ENCODE peak calls at places on chromosomes 5 and 9, in nine cellular contexts. M is stimulated activated CD4-positive, alpha-beta T cell treated with anti-CD3 and anti-CD28 coated beads, Interleukin-1b, Interleukin-23, amount 100 ng/mL, for 48 hours; O is fibroblast of mammary gland; B is hippocampal formation; H is ACHN; J is OCI-LY7; L is pulmonary artery endothelial cell; U is Caki2; Y is putamen. R is an unnamed sample.
A peak's percentile ranks its signal among the peaks of the same experiment; 100 is the strongest.

GRCh38 chr5:24623018-24623417 is 21.8 kb downstream of the CDH10 start:
- DNase-seq in M (no peak), Y (no peak), J (no peak), O (no peak), U (no peak), B (no peak), H (no peak), L (no peak), R (no peak)

GRCh38 chr9:16333697-16334096 is 536.8 kb downstream of the BNC2 start:
- DNase-seq in H (no peak), L (no peak), Y (no peak), M (no peak), J (no peak), U (no peak), O (peak; percentile 54), B (no peak), R (no peak)

GRCh38 chr5:143229426-143229895 is 174.0 kb downstream of the NR3C1 start:
- DNase-seq in O (no peak), L (no peak), B (no peak), U (no peak), M (no peak), Y (no peak), J (peak; percentile 62), H (no peak), R (no peak)

GRCh38 chr9:20740929-20741582 is 57.0 kb downstream of the FOCAD start:
- DNase-seq in H (no peak), L (no peak), O (no peak), M (no peak), J (no peak), U (no peak), B (no peak), Y (no peak), R (no peak)

GRCh38 chr5:95406426-95407093 is 15.4 kb downstream of the FAM81B start:
- DNase-seq in U (no peak), H (no peak), L (no peak), M (no peak), J (no peak), O (peak; percentile 68), B (no peak), Y (no peak), R (peak; percentile 36)

GRCh38 chr9:132142883-132143282 is 19.0 kb upstream of the NTNG2 start:
- DNase-seq in Y (no peak), U (no peak), O (no peak), L (no peak), J (no peak), H (no peak), B (no peak), M (no peak), R (no peak)

GRCh38 chr5:155886311-155887031 is 440.5 kb upstream of the SGCD start:
- DNase-seq in B (no peak), M (no peak), U (no peak), Y (no peak), J (no peak), O (no peak), L (no peak), H (no peak), R (no peak)

GRCh38 chr9:120894404-120895226 is 17.6 kb upstream of the PHF19 start:
- DNase-seq in J (no peak), B (no peak), O (peak; percentile 28), M (no peak), H (no peak), L (no peak), U (no peak), Y (no peak), R (no peak)

GRCh38 chr5:135107986-135108385 is 74.0 kb upstream of the PITX1 start:
- DNase-seq in J (no peak), U (no peak), O (no peak), H (no peak), M (no peak), L (no peak), Y (no peak), B (no peak), R (no peak)

GRCh38 chr5:143456952-143457547 is 53.6 kb upstream of the NR3C1 start:
- DNase-seq in L (no peak), J (no peak), B (no peak), U (peak; percentile 20), Y (no peak), H (peak; percentile 62), O (peak; percentile 91), M (no peak), R (peak; percentile 13)

GRCh38 chr9:90925581-90926257 is 124.1 kb downstream of the SYK start:
- DNase-seq in J (no peak), U (peak; percentile 40), L (peak; percentile 24), O (peak; percentile 84), H (peak; percentile 57), B (no peak), Y (no peak), M (no peak), R (no peak)

GRCh38 chr9:102779341-102779740 is 215.8 kb upstream of the CYLC2 start:
- DNase-seq in O (peak; percentile 1), Y (no peak), H (no peak), U (no peak), J (no peak), M (no peak), B (no peak), L (no peak), R (no peak)

GRCh38 chr9:91422832-91423711 is 560 bp downstream of the NFIL3 start:
- DNase-seq in L (no peak), U (peak; percentile 70), J (peak; percentile 76), Y (peak; percentile 71), M (peak; percentile 62), B (peak; percentile 40), H (peak; percentile 70), O (peak; percentile 90), R (peak; percentile 80)

GRCh38 chr5:148615644-148616283 is 38.6 kb downstream of the HTR4 start:
- DNase-seq in L (no peak), O (peak; percentile 16), J (no peak), B (no peak), H (no peak), U (no peak), Y (no peak), M (no peak), R (no peak)

GRCh38 chr5:43855418-43855817 is 252.4 kb downstream of the NNT start:
- DNase-seq in B (no peak), Y (no peak), H (no peak), J (no peak), M (no peak), U (no peak), L (no peak), O (no peak), R (no peak)

GRCh38 chr5:1936901-1937300 is 54.2 kb upstream of the IRX4 start:
- DNase-seq in J (no peak), Y (no peak), B (no peak), H (no peak), M (no peak), O (no peak), U (no peak), L (no peak), R (no peak)

GRCh38 chr5:83509535-83509934 is 38.0 kb downstream of the VCAN start:
- DNase-seq in B (no peak), U (peak; percentile 81), Y (no peak), J (no peak), L (peak; percentile 98), H (peak; percentile 39), O (peak; percentile 46), M (no peak), R (peak; percentile 65)

GRCh38 chr9:16314476-16314875 is 556.0 kb downstream of the BNC2 start:
- DNase-seq in J (no peak), B (no peak), L (no peak), Y (no peak), U (no peak), M (no peak), O (no peak), H (no peak), R (no peak)

GRCh38 chr9:133102190-133103021 is 18.6 kb downstream of the RALGDS start:
- DNase-seq in M (no peak), O (no peak), B (no peak), L (no peak), Y (no peak), U (no peak), J (no peak), H (no peak), R (no peak)

GRCh38 chr5:42992035-42992570 is 48.0 kb downstream of the ANXA2R start:
- DNase-seq in O (peak; percentile 84), J (no peak), M (peak; percentile 74), B (peak; percentile 54), Y (peak; percentile 21), H (no peak), L (peak; percentile 67), U (no peak), R (peak; percentile 89)

GRCh38 chr5:180456792-180457191 is 37.4 kb upstream of the CNOT6 start:
- DNase-seq in M (no peak), U (no peak), Y (no peak), O (no peak), J (no peak), L (no peak), B (no peak), H (no peak), R (no peak)

GRCh38 chr9:121619566-121619965 is 31.9 kb upstream of the DAB2IP start:
- DNase-seq in O (no peak), U (no peak), H (no peak), Y (no peak), B (no peak), J (no peak), L (no peak), M (no peak), R (no peak)

GRCh38 chr5:80156156-80156555 is 99.7 kb downstream of the SERINC5 start:
- DNase-seq in H (no peak), J (no peak), B (no peak), L (no peak), M (no peak), Y (no peak), O (no peak), U (no peak), R (no peak)

GRCh38 chr9:72292184-72292787 is 72.7 kb downstream of the ZFAND5 start:
- DNase-seq in J (peak; percentile 34), B (no peak), Y (peak; percentile 46), H (peak; percentile 70), O (peak; percentile 57), U (peak; percentile 72), M (no peak), L (no peak), R (peak; percentile 44)

GRCh38 chr5:69502375-69503143 is 10.0 kb downstream of the OCLN start:
- DNase-seq in O (peak; percentile 94), L (no peak), H (peak; percentile 15), M (no peak), B (no peak), Y (no peak), J (no peak), U (no peak), R (peak; percentile 61)

GRCh38 chr9:108473209-108474112 is 382.3 kb downstream of the ACTL7B start:
- DNase-seq in H (no peak), O (peak; percentile 91), Y (no peak), L (no peak), B (no peak), U (peak; percentile 82), M (no peak), J (no peak), R (peak; percentile 47)

GRCh38 chr5:115977988-115978387 is 15.7 kb downstream of the LVRN start:
- DNase-seq in L (peak; percentile 67), J (no peak), Y (no peak), B (no peak), H (peak; percentile 9), O (peak; percentile 77), M (no peak), U (peak; percentile 10), R (peak; percentile 56)

GRCh38 chr5:11683666-11684065 is 220.6 kb downstream of the CTNND2 start:
- DNase-seq in J (no peak), B (no peak), U (no peak), M (no peak), Y (peak; percentile 21), L (no peak), O (no peak), H (no peak), R (no peak)